ENCODE peak calls at places on chromosomes 16 and 17, in eight cellular contexts. K is SK-N-SH, W is endothelial cell of umbilical vein, Y is HCT116, A is H1, F is WTC11, C is K562, L is A549. S is an unnamed sample.

GRCh38 chr16:52446076-52446475 is 100.9 kb downstream of the TOX3 start:
- DNase-seq in K (no peak), W (no peak), Y (no peak), A (no peak), F (no peak), C (no peak), L (no peak), S (peak)

GRCh38 chr17:60160829-60161501 is 11.2 kb downstream of the CA4 start:
- DNase-seq in K (peak), W (no peak), Y (no peak), A (no peak), F (no peak), C (no peak), L (no peak), S (no peak)

GRCh38 chr17:28675485-28675884 is 13.5 kb downstream of the SUPT6H start:
- DNase-seq in K (no peak), W (no peak), Y (no peak), A (no peak), F (no peak), C (no peak), L (no peak), S (no peak)

GRCh38 chr16:2333772-2334379 is 6.7 kb downstream of the ABCA3 start:
- DNase-seq in K (no peak), W (peak), Y (peak), A (no peak), F (no peak), C (peak), L (peak), S (no peak)

GRCh38 chr16:66621973-66622372 is 17.5 kb downstream of the CMTM3 start:
- DNase-seq in K (no peak), W (no peak), Y (no peak), A (no peak), F (no peak), C (no peak), L (no peak), S (no peak)

GRCh38 chr17:79609175-79609589 is 1.7 kb downstream of the RBFOX3 start:
- DNase-seq in K (peak), W (no peak), Y (no peak), A (no peak), F (peak), C (no peak), L (no peak), S (no peak)

GRCh38 chr16:70540994-70541393 is 17.4 kb downstream of the SF3B3 start:
- DNase-seq in K (no peak), W (no peak), Y (no peak), A (no peak), F (no peak), C (no peak), L (no peak), S (no peak)

GRCh38 chr16:19167710-19168172 is 299 bp upstream of the SYT17 start:
- DNase-seq in K (peak), W (peak), Y (peak), A (peak), F (peak), C (peak), L (peak), S (peak)

GRCh38 chr17:19363460-19364035 is 1.0 kb upstream of the B9D1 start:
- DNase-seq in K (no peak), W (no peak), Y (no peak), A (no peak), F (no peak), C (no peak), L (no peak), S (no peak)

GRCh38 chr17:32127156-32127897 is 15.0 kb upstream of the RHOT1 start:
- DNase-seq in K (peak), W (peak), Y (no peak), A (no peak), F (peak), C (peak), L (peak), S (peak)

GRCh38 chr17:9120471-9120870 is 99.2 kb downstream of the NTN1 start:
- DNase-seq in K (no peak), W (no peak), Y (peak), A (no peak), F (peak), C (peak), L (no peak), S (peak)

GRCh38 chr17:21279198-21279535 is 5.3 kb upstream of the MAP2K3 start:
- DNase-seq in K (no peak), W (no peak), Y (no peak), A (no peak), F (no peak), C (no peak), L (no peak), S (no peak)

GRCh38 chr16:70746708-70747424 is 54.1 kb downstream of the VAC14 start:
- DNase-seq in K (no peak), W (peak), Y (peak), A (no peak), F (no peak), C (peak), L (peak), S (peak)

GRCh38 chr16:53430363-53430762 is 3.9 kb upstream of the RBL2 start:
- DNase-seq in K (no peak), W (no peak), Y (no peak), A (no peak), F (no peak), C (no peak), L (no peak), S (no peak)

GRCh38 chr16:48158296-48158695 is 2.5 kb upstream of the ABCC12 start:
- DNase-seq in K (no peak), W (no peak), Y (peak), A (no peak), F (no peak), C (no peak), L (peak), S (peak)

GRCh38 chr17:16935241-16935663 is 36.7 kb downstream of the TNFRSF13B start:
- DNase-seq in K (no peak), W (no peak), Y (no peak), A (no peak), F (no peak), C (no peak), L (no peak), S (no peak)

GRCh38 chr16:8905168-8905762 is 23.1 kb downstream of the LITAFD start:
- DNase-seq in K (peak), W (peak), Y (peak), A (no peak), F (no peak), C (no peak), L (peak), S (peak)

GRCh38 chr16:17369441-17369951 is 101.3 kb downstream of the XYLT1 start:
- DNase-seq in K (no peak), W (peak), Y (no peak), A (no peak), F (no peak), C (no peak), L (no peak), S (peak)

GRCh38 chr16:80258407-80258806 is 282.4 kb upstream of the DYNLRB2 start:
- DNase-seq in K (no peak), W (no peak), Y (no peak), A (no peak), F (no peak), C (no peak), L (no peak), S (no peak)

GRCh38 chr17:81200695-81201580 is 21.8 kb downstream of the CEP131 start:
- DNase-seq in K (peak), W (peak), Y (peak), A (no peak), F (no peak), C (peak), L (peak), S (peak)

GRCh38 chr16:88599825-88600538 is 29.8 kb downstream of the ZC3H18 start:
- DNase-seq in K (no peak), W (no peak), Y (no peak), A (no peak), F (no peak), C (no peak), L (no peak), S (peak)

GRCh38 chr16:89017956-89018604 is 41.1 kb upstream of the CBFA2T3 start:
- DNase-seq in K (no peak), W (no peak), Y (no peak), A (no peak), F (no peak), C (no peak), L (no peak), S (no peak)

GRCh38 chr16:57324649-57325223 is 33.8 kb upstream of the CCL22 start:
- DNase-seq in K (no peak), W (no peak), Y (no peak), A (no peak), F (no peak), C (no peak), L (no peak), S (no peak)

GRCh38 chr16:85274924-85275323 is 162.7 kb upstream of the CIBAR2 start:
- DNase-seq in K (no peak), W (no peak), Y (no peak), A (no peak), F (no peak), C (peak), L (no peak), S (no peak)

GRCh38 chr17:38539386-38539785 is 66.4 kb downstream of the SRCIN1 start:
- DNase-seq in K (no peak), W (no peak), Y (no peak), A (no peak), F (no peak), C (no peak), L (no peak), S (no peak)

GRCh38 chr16:57432505-57432904 is 14.7 kb downstream of the CIAPIN1 start:
- DNase-seq in K (no peak), W (no peak), Y (no peak), A (no peak), F (no peak), C (no peak), L (no peak), S (no peak)

GRCh38 chr16:48188449-48189102 is 32.8 kb upstream of the ABCC12 start:
- DNase-seq in K (no peak), W (no peak), Y (no peak), A (no peak), F (no peak), C (no peak), L (no peak), S (peak)

GRCh38 chr17:58153046-58153445 is 4.9 kb downstream of the OR4D1 start:
- DNase-seq in K (no peak), W (no peak), Y (no peak), A (no peak), F (no peak), C (no peak), L (no peak), S (peak)
- TF ChIP-seq MAX in K (no peak), W (no peak), Y (no peak), A (no peak), F (no peak), C (no peak), L (no peak), S (no peak)

DNA sequence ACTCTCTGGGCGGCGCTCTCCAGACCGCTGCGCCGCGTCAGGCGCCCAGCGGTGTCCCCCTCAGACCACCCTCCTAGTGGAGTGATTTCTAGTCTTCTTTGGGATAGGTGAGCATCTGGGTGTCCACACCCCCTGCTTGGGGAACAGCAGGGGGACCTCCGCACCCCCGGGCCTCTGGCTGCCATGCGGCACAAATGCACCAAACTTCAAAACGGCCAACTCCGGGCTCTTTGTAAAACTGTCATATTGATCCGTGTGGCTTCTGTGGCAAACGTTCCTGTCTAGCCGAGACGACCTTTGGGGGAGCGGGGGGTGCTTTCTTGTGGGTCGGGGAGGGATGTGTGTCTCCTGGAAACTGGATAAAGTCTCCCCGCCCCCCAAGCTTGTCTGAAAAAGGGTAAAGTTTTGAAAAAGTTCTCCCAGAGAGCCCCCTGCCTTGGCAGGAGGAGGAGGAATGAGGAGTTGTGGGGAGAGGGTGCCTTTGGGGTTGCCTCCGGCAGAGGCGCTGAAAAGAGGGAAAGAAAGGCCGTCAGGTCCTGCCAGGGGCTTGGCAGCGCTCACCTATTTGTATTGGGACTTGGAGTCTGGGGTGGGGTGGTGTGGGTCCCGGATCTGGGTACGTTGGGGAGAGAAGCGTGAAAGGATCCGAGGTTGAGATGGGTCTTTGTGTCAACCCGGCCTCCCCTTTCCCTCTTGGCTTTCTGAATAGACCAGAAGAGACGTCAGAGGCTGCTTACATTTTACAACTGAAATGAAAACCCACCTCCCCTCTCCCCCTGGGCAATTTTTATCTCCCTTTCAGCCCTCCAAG is 2.2 kb upstream of the CHD3 start:
- DNase-seq in K (peak), W (peak), Y (no peak), A (no peak), F (peak), C (no peak), L (peak), S (peak)
- TF ChIP-seq MAX in K (peak), W (no peak), Y (no peak), A (peak), F (peak), C (no peak), L (peak), S (no peak)

DNA sequence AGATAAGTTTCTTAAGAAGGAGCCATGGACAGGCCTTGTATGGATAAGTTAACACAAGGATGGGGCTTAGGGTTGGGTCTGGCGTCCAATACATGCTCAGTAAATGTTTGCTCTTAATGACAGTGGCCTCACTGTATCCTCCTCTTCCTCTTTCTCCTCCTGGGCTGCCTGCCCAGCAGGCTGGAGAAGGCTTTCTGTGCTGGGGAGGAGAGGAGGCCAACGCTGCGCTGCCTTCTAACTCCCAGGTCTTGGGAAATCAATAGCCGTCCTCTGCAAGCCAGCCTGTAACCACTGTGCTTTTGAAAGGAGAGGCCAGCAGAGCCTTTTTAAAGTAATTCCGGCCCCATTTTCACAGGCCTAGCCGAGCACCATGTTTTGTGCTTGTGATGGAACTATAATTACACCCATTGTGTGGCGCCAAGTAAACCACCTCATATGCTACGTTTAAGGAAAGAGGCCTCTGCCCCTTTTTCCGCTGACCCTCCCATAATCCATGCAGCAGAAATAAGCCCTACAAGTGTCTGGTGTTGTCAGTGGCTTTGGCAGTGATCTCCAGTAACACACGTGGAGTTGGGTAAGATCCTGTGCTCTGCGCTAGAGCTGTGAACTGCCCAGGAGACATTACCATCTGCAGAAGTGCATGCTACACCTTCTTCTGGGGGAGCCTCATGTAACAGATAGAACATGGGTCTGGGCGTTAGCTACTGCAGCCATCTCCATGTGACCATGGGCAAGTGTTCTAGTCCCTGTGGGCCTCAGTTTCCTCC is 368.2 kb downstream of the SNX29 start:
- DNase-seq in K (no peak), W (no peak), Y (no peak), A (no peak), F (no peak), C (no peak), L (no peak), S (peak)
- TF ChIP-seq MAX in K (no peak), W (no peak), Y (no peak), A (no peak), F (no peak), C (no peak), L (no peak), S (peak)

GRCh38 chr17:74192950-74193781 is 10.3 kb upstream of the RPL38 start:
- DNase-seq in K (no peak), W (no peak), Y (no peak), A (no peak), F (no peak), C (no peak), L (no peak), S (peak)
- TF ChIP-seq MAX in K (no peak), W (no peak), Y (no peak), A (no peak), F (no peak), C (no peak), L (peak), S (peak)

GRCh38 chr17:4485676-4486646 is 12.7 kb upstream of the SPNS2 start:
- DNase-seq in K (peak), W (no peak), Y (no peak), A (no peak), F (no peak), C (no peak), L (no peak), S (no peak)
- TF ChIP-seq MAX in K (no peak), W (no peak), Y (no peak), A (no peak), F (no peak), C (no peak), L (no peak), S (no peak)